ENCODE peak calls at places on chromosomes 4 and X, in eight cellular contexts. One of them, this sample, is unnamed.

GRCh38 chrX:69031181-69031580 is 134.1 kb downstream of the PJA1 start:
- DNase-seq in stomach: no peak
- DNase-seq in right lobe of liver: no peak
- DNase-seq in lower leg skin: no peak
- DNase-seq in K562: no peak
- DNase-seq in sigmoid colon: no peak
- DNase-seq in transverse colon: no peak
- DNase-seq in NB4: no peak
- DNase-seq in this sample: no peak

GRCh38 chrX:121000589-121000988 is 15.0 kb upstream of the CT47A1 start:
- DNase-seq in stomach: no peak
- DNase-seq in right lobe of liver: no peak
- DNase-seq in lower leg skin: no peak
- DNase-seq in K562: peak
- DNase-seq in sigmoid colon: no peak
- DNase-seq in transverse colon: no peak
- DNase-seq in NB4: peak
- DNase-seq in this sample: no peak

GRCh38 chr4:52995341-52996030 is 133.4 kb downstream of the RASL11B start:
- DNase-seq in stomach: no peak
- DNase-seq in right lobe of liver: no peak
- DNase-seq in lower leg skin: no peak
- DNase-seq in K562: no peak
- DNase-seq in sigmoid colon: no peak
- DNase-seq in transverse colon: no peak
- DNase-seq in NB4: no peak
- DNase-seq in this sample: no peak

GRCh38 chrX:120638619-120639018 is 8.8 kb upstream of the C1GALT1C1 start:
- DNase-seq in stomach: no peak
- DNase-seq in right lobe of liver: no peak
- DNase-seq in lower leg skin: no peak
- DNase-seq in K562: no peak
- DNase-seq in sigmoid colon: no peak
- DNase-seq in transverse colon: no peak
- DNase-seq in NB4: no peak
- DNase-seq in this sample: no peak

GRCh38 chr4:121484633-121485032 is 103.8 kb upstream of the QRFPR start:
- DNase-seq in stomach: peak
- DNase-seq in right lobe of liver: no peak
- DNase-seq in lower leg skin: no peak
- DNase-seq in K562: peak
- DNase-seq in sigmoid colon: no peak
- DNase-seq in transverse colon: no peak
- DNase-seq in NB4: peak
- DNase-seq in this sample: peak

GRCh38 chr4:177010421-177010820 is 217.7 kb upstream of the VEGFC start:
- DNase-seq in stomach: no peak
- DNase-seq in right lobe of liver: no peak
- DNase-seq in lower leg skin: no peak
- DNase-seq in K562: no peak
- DNase-seq in sigmoid colon: no peak
- DNase-seq in transverse colon: no peak
- DNase-seq in NB4: no peak
- DNase-seq in this sample: no peak

GRCh38 chr4:182809417-182810102 is 107.6 kb downstream of the DCTD start:
- DNase-seq in stomach: no peak
- DNase-seq in right lobe of liver: no peak
- DNase-seq in lower leg skin: no peak
- DNase-seq in K562: no peak
- DNase-seq in sigmoid colon: no peak
- DNase-seq in transverse colon: no peak
- DNase-seq in NB4: peak
- DNase-seq in this sample: peak

GRCh38 chr4:11592276-11592675 is 163.6 kb upstream of the HS3ST1 start:
- DNase-seq in stomach: no peak
- DNase-seq in right lobe of liver: no peak
- DNase-seq in lower leg skin: no peak
- DNase-seq in K562: no peak
- DNase-seq in sigmoid colon: no peak
- DNase-seq in transverse colon: no peak
- DNase-seq in NB4: no peak
- DNase-seq in this sample: no peak

GRCh38 chr4:130419576-130419975 is 1323.6 kb downstream of the C4orf33 start:
- DNase-seq in stomach: no peak
- DNase-seq in right lobe of liver: no peak
- DNase-seq in lower leg skin: no peak
- DNase-seq in K562: no peak
- DNase-seq in sigmoid colon: no peak
- DNase-seq in transverse colon: no peak
- DNase-seq in NB4: no peak
- DNase-seq in this sample: no peak

GRCh38 chrX:72094894-72095293 is 36.8 kb downstream of the RTL5 start:
- DNase-seq in stomach: peak
- DNase-seq in right lobe of liver: peak
- DNase-seq in lower leg skin: peak
- DNase-seq in K562: peak
- DNase-seq in sigmoid colon: no peak
- DNase-seq in transverse colon: peak
- DNase-seq in NB4: peak
- DNase-seq in this sample: peak

GRCh38 chrX:88584283-88584682 is 162.7 kb upstream of the CPXCR1 start:
- DNase-seq in stomach: no peak
- DNase-seq in right lobe of liver: no peak
- DNase-seq in lower leg skin: no peak
- DNase-seq in K562: no peak
- DNase-seq in sigmoid colon: no peak
- DNase-seq in transverse colon: no peak
- DNase-seq in NB4: no peak
- DNase-seq in this sample: no peak

GRCh38 chr4:102826105-102826889 is 1.1 kb downstream of the UBE2D3 start:
- DNase-seq in stomach: no peak
- DNase-seq in right lobe of liver: no peak
- DNase-seq in lower leg skin: no peak
- DNase-seq in K562: no peak
- DNase-seq in sigmoid colon: no peak
- DNase-seq in transverse colon: no peak
- DNase-seq in NB4: no peak
- DNase-seq in this sample: no peak

GRCh38 chr4:77349796-77350195 is 192.8 kb downstream of the CCNG2 start:
- DNase-seq in stomach: no peak
- DNase-seq in right lobe of liver: no peak
- DNase-seq in lower leg skin: no peak
- DNase-seq in K562: no peak
- DNase-seq in sigmoid colon: no peak
- DNase-seq in transverse colon: no peak
- DNase-seq in NB4: no peak
- DNase-seq in this sample: no peak

GRCh38 chr4:54439831-54440243 is 210.7 kb downstream of the PDGFRA start:
- DNase-seq in stomach: no peak
- DNase-seq in right lobe of liver: peak
- DNase-seq in lower leg skin: no peak
- DNase-seq in K562: peak
- DNase-seq in sigmoid colon: peak
- DNase-seq in transverse colon: peak
- DNase-seq in NB4: peak
- DNase-seq in this sample: peak

GRCh38 chr4:139457318-139457717 is 3.4 kb downstream of the RAB33B start:
- DNase-seq in stomach: no peak
- DNase-seq in right lobe of liver: no peak
- DNase-seq in lower leg skin: no peak
- DNase-seq in K562: no peak
- DNase-seq in sigmoid colon: no peak
- DNase-seq in transverse colon: no peak
- DNase-seq in NB4: no peak
- DNase-seq in this sample: no peak

GRCh38 chrX:74291964-74292891 is 11.8 kb upstream of the ZCCHC13 start:
- DNase-seq in stomach: peak
- DNase-seq in right lobe of liver: peak
- DNase-seq in lower leg skin: peak
- DNase-seq in K562: peak
- DNase-seq in sigmoid colon: peak
- DNase-seq in transverse colon: peak
- DNase-seq in NB4: peak
- DNase-seq in this sample: peak
- TF ChIP-seq POLR2A in stomach: no peak
- TF ChIP-seq POLR2A in right lobe of liver: peak
- TF ChIP-seq POLR2A in lower leg skin: no peak
- TF ChIP-seq POLR2A in K562: peak
- TF ChIP-seq POLR2A in sigmoid colon: peak
- TF ChIP-seq POLR2A in transverse colon: peak
- TF ChIP-seq POLR2A in NB4: peak
- TF ChIP-seq POLR2A in this sample: peak

GRCh38 chr4:58515206-58515605 is 1405.0 kb upstream of the IGFBP7 start:
- DNase-seq in stomach: no peak
- DNase-seq in right lobe of liver: no peak
- DNase-seq in lower leg skin: no peak
- DNase-seq in K562: no peak
- DNase-seq in sigmoid colon: no peak
- DNase-seq in transverse colon: no peak
- DNase-seq in NB4: no peak
- DNase-seq in this sample: no peak
- TF ChIP-seq POLR2A in stomach: no peak
- TF ChIP-seq POLR2A in right lobe of liver: no peak
- TF ChIP-seq POLR2A in lower leg skin: no peak
- TF ChIP-seq POLR2A in K562: no peak
- TF ChIP-seq POLR2A in sigmoid colon: no peak
- TF ChIP-seq POLR2A in transverse colon: no peak
- TF ChIP-seq POLR2A in NB4: no peak
- TF ChIP-seq POLR2A in this sample: no peak

GRCh38 chr4:99949034-99949998 is 759 bp downstream of the H2AZ1 start:
- DNase-seq in stomach: peak
- DNase-seq in right lobe of liver: peak
- DNase-seq in lower leg skin: peak
- DNase-seq in K562: peak
- DNase-seq in sigmoid colon: peak
- DNase-seq in transverse colon: peak
- DNase-seq in NB4: peak
- DNase-seq in this sample: peak

GRCh38 chr4:99947190-99947578 is 766 bp upstream of the DNAJB14 start:
- DNase-seq in stomach: no peak
- DNase-seq in right lobe of liver: no peak
- DNase-seq in lower leg skin: no peak
- DNase-seq in K562: no peak
- DNase-seq in sigmoid colon: no peak
- DNase-seq in transverse colon: no peak
- DNase-seq in NB4: no peak
- DNase-seq in this sample: no peak

GRCh38 chr4:99950913-99951254 is 809 bp upstream of the H2AZ1 start:
- DNase-seq in stomach: no peak
- DNase-seq in right lobe of liver: no peak
- DNase-seq in lower leg skin: no peak
- DNase-seq in K562: no peak
- DNase-seq in sigmoid colon: no peak
- DNase-seq in transverse colon: no peak
- DNase-seq in NB4: no peak
- DNase-seq in this sample: no peak

GRCh38 chr4:99947608-99948007 is 1.2 kb upstream of the DNAJB14 start:
- DNase-seq in stomach: no peak
- DNase-seq in right lobe of liver: no peak
- DNase-seq in lower leg skin: no peak
- DNase-seq in K562: peak
- DNase-seq in sigmoid colon: no peak
- DNase-seq in transverse colon: no peak
- DNase-seq in NB4: peak
- DNase-seq in this sample: peak

DNA sequence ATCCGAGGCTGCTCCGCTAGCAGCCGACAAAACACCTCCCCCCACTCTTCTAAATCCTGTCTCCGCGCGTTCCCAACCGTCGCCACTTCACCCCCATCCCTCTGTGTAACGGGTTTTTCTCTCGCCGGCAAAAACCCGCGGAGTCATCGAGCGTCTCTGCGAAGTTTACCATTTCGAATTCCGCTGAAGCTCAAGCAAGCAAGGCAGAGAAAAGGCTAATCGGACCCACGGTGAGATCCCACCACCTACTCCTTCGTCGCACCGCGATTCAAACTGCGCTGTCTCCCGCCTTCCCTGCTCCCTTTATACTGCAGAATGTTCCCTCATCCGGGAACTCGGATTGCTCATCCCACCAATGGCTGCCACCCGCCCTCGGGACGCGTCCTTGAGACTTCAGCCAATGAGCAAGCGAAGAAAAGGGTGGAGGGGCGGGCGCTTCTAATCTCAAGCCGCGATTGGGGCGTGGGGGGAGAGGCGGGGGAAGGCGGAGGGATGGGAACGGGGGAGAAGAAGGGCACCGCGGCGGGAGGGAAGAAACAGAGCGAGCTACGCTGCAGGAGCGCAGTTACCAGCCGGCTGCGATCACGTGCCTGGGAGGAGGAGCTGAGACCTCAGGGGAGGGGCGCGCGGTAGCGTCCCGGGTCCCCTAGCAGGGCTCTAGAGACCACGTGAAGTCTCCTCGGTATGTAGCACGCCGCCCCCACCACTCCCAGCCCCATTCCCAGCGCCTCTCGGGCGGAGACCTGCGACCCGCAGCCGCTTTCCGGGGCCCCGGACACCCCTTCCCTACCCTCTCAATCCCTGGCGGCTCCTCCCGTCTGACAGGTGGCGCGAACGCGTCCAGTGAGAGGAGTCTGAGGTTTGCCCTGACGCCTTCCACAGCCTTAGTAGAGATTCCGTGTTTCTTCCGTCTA is at the start of gene H2AZ1:
- DNase-seq in stomach: peak
- DNase-seq in right lobe of liver: peak
- DNase-seq in lower leg skin: peak
- DNase-seq in K562: peak
- DNase-seq in sigmoid colon: peak
- DNase-seq in transverse colon: peak
- DNase-seq in NB4: peak
- DNase-seq in this sample: peak
- TF ChIP-seq POLR2A in stomach: peak
- TF ChIP-seq POLR2A in right lobe of liver: peak
- TF ChIP-seq POLR2A in lower leg skin: no peak
- TF ChIP-seq POLR2A in K562: peak
- TF ChIP-seq POLR2A in sigmoid colon: peak
- TF ChIP-seq POLR2A in transverse colon: peak
- TF ChIP-seq POLR2A in NB4: peak
- TF ChIP-seq POLR2A in this sample: peak

GRCh38 chrX:130093271-130093670 is 17.0 kb downstream of the ELF4 start:
- DNase-seq in stomach: no peak
- DNase-seq in right lobe of liver: no peak
- DNase-seq in lower leg skin: no peak
- DNase-seq in K562: no peak
- DNase-seq in sigmoid colon: no peak
- DNase-seq in transverse colon: no peak
- DNase-seq in NB4: no peak
- DNase-seq in this sample: no peak

GRCh38 chrX:130086414-130087207 is 23.7 kb downstream of the ELF4 start:
- DNase-seq in stomach: no peak
- DNase-seq in right lobe of liver: no peak
- DNase-seq in lower leg skin: no peak
- DNase-seq in K562: no peak
- DNase-seq in sigmoid colon: no peak
- DNase-seq in transverse colon: peak
- DNase-seq in NB4: peak
- DNase-seq in this sample: no peak

GRCh38 chrX:130094712-130095111 is 15.6 kb downstream of the ELF4 start:
- DNase-seq in stomach: no peak
- DNase-seq in right lobe of liver: no peak
- DNase-seq in lower leg skin: no peak
- DNase-seq in K562: no peak
- DNase-seq in sigmoid colon: no peak
- DNase-seq in transverse colon: no peak
- DNase-seq in NB4: no peak
- DNase-seq in this sample: no peak

GRCh38 chrX:130095249-130095648 is 15.0 kb downstream of the ELF4 start:
- DNase-seq in stomach: no peak
- DNase-seq in right lobe of liver: no peak
- DNase-seq in lower leg skin: no peak
- DNase-seq in K562: no peak
- DNase-seq in sigmoid colon: no peak
- DNase-seq in transverse colon: no peak
- DNase-seq in NB4: no peak
- DNase-seq in this sample: no peak

GRCh38 chrX:130091976-130092522 is 18.2 kb downstream of the ELF4 start:
- DNase-seq in stomach: peak
- DNase-seq in right lobe of liver: peak
- DNase-seq in lower leg skin: peak
- DNase-seq in K562: peak
- DNase-seq in sigmoid colon: no peak
- DNase-seq in transverse colon: peak
- DNase-seq in NB4: peak
- DNase-seq in this sample: peak
- TF ChIP-seq POLR2A in stomach: no peak
- TF ChIP-seq POLR2A in right lobe of liver: no peak
- TF ChIP-seq POLR2A in lower leg skin: no peak
- TF ChIP-seq POLR2A in K562: peak
- TF ChIP-seq POLR2A in sigmoid colon: no peak
- TF ChIP-seq POLR2A in transverse colon: peak
- TF ChIP-seq POLR2A in NB4: no peak
- TF ChIP-seq POLR2A in this sample: no peak

This sample was measured in erythroblast.